ENCODE peak calls at places on chromosomes 16 and 17, in four cellular contexts. B, Y, D and M are unnamed samples.

GRCh38 chr16:57277586-57277985 is 6.9 kb downstream of the PLLP start:
- DNase-seq in Y (no peak), D (peak), B (no peak), M (peak)

GRCh38 chr17:41844971-41845370 is 7.3 kb downstream of the KLHL10 start:
- DNase-seq in Y (no peak), B (no peak), D (no peak), M (no peak)

GRCh38 chr16:81181013-81181720 is 57.3 kb upstream of the BCO1 start:
- DNase-seq in Y (peak), D (peak), B (peak), M (peak)

GRCh38 chr16:63575031-63575430 is 1538.8 kb upstream of the CDH8 start:
- DNase-seq in B (no peak), Y (no peak), D (no peak), M (no peak)

GRCh38 chr16:86836503-86837125 is 258.3 kb downstream of the FOXL1 start:
- DNase-seq in Y (no peak), B (no peak), D (no peak), M (peak)

GRCh38 chr16:66475232-66475631 is 48.1 kb downstream of the BEAN1 start:
- DNase-seq in Y (no peak), D (no peak), B (no peak), M (no peak)

GRCh38 chr16:56246051-56246817 is 54.9 kb downstream of the GNAO1 start:
- DNase-seq in B (no peak), Y (peak), D (peak), M (peak)

GRCh38 chr17:77862890-77863813 is 95.4 kb upstream of the TNRC6C start:
- DNase-seq in D (no peak), B (no peak), Y (no peak), M (no peak)

GRCh38 chr17:36978810-36979584 is 30.2 kb downstream of the AATF start:
- DNase-seq in Y (no peak), D (no peak), B (no peak), M (no peak)

GRCh38 chr16:27813591-27813990 is 249.9 kb downstream of the GSG1L start:
- DNase-seq in Y (no peak), D (no peak), B (no peak), M (no peak)

GRCh38 chr16:66841366-66841765 is 2.8 kb upstream of the CA7 start:
- DNase-seq in D (no peak), B (no peak), Y (no peak), M (no peak)

GRCh38 chr17:77602883-77603640 is 355.4 kb upstream of the TNRC6C start:
- DNase-seq in Y (no peak), D (no peak), B (no peak), M (no peak)

GRCh38 chr16:49148410-49148809 is 133.2 kb downstream of the CBLN1 start:
- DNase-seq in D (no peak), Y (no peak), B (no peak), M (no peak)

GRCh38 chr17:17765359-17765758 is 71.4 kb downstream of the SREBF1 start:
- DNase-seq in D (no peak), B (no peak), Y (no peak), M (no peak)

GRCh38 chr17:17767096-17767470 is 69.7 kb downstream of the SREBF1 start:
- DNase-seq in D (no peak), Y (no peak), B (no peak), M (no peak)

GRCh38 chr17:17767497-17768286 is 69.1 kb downstream of the SREBF1 start:
- DNase-seq in D (no peak), B (no peak), Y (no peak), M (no peak)

GRCh38 chr17:17765921-17766320 is 70.9 kb downstream of the SREBF1 start:
- DNase-seq in D (no peak), Y (no peak), B (no peak), M (no peak)

GRCh38 chr17:17766351-17767095 is 70.3 kb downstream of the SREBF1 start:
- DNase-seq in B (no peak), Y (no peak), D (no peak), M (no peak)
- TF ChIP-seq POLR2A in B (no peak), Y (no peak), D (no peak), M (no peak)

GRCh38 chr16:83769397-83770008 is 38.3 kb upstream of the HSBP1 start:
- DNase-seq in D (no peak), Y (no peak), B (no peak), M (no peak)
- TF ChIP-seq POLR2A in D (no peak), Y (no peak), B (no peak), M (no peak)

GRCh38 chr16:77834600-77834963 is 46.2 kb downstream of the VAT1L start:
- DNase-seq in B (no peak), Y (no peak), D (no peak), M (no peak)

GRCh38 chr16:77835111-77835510 is 46.7 kb downstream of the VAT1L start:
- DNase-seq in D (no peak), B (no peak), Y (no peak), M (no peak)

GRCh38 chr16:77836801-77837200 is 48.4 kb downstream of the VAT1L start:
- DNase-seq in B (no peak), Y (no peak), D (no peak), M (no peak)

GRCh38 chr16:77838597-77839255 is 50.4 kb downstream of the VAT1L start:
- DNase-seq in D (no peak), B (no peak), Y (no peak), M (no peak)

GRCh38 chr16:77833906-77834599 is 45.7 kb downstream of the VAT1L start:
- DNase-seq in B (no peak), Y (no peak), D (no peak), M (peak)
- TF ChIP-seq POLR2A in B (no peak), Y (no peak), D (no peak), M (no peak)

DNA sequence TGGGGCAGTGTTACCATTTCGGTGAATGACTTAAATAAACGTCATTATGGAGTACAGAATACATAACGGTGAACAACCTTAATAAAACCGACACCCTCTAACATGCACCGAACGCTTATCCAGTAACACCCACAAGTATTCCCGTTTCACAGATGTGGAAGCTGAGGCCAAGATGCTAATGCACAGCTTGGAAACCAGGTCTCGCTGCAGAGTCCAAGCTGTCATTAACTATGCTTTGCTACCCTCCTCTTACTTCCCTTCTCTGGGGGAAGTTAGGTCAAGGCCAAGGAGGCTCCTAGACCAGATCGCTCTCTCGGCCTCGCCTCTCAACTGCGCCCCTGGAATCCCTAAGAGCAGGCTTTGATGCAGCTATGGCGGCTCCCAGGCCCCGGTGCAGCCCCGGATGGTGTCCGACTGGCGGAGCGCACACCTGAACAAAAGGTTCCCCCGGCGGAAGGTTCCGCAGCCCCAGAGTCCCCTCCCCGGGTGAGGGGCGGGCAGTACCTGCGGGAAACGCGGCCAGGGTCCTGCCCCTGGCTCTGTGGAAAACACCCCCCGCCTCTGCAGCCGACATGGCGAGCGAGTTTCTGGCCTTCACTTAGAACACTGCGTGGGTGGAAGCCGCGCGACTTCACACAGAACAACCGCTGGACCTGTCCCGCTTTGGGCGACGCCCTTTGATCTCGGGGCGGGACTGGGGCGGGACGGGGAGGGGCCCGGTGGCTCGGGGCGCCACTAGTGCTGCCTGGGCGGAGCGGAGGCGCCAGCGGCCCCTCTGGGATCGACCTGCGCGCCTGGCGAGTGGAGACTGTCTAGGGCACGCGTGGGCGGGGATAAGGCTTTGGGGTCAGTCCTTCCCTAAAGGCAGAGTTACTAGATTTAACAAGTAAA is at the start of gene CPPED1:
- DNase-seq in Y (peak), D (peak), B (peak), M (peak)
- TF ChIP-seq POLR2A in Y (peak), D (peak), B (peak), M (peak)

GRCh38 chr16:89565256-89565505 is 4.7 kb downstream of the RPL13 start:
- DNase-seq in Y (no peak), D (peak), B (no peak), M (no peak)

GRCh38 chr16:89565506-89566372 is 5.3 kb downstream of the RPL13 start:
- DNase-seq in D (peak), B (peak), Y (peak), M (no peak)

GRCh38 chr16:89562939-89563338 is 2.5 kb downstream of the RPL13 start:
- DNase-seq in B (no peak), D (no peak), Y (no peak), M (no peak)

GRCh38 chr16:89563639-89564392 is 3.3 kb downstream of the RPL13 start:
- DNase-seq in D (no peak), Y (no peak), B (no peak), M (no peak)

GRCh38 chr16:89564476-89565255 is 4.2 kb downstream of the RPL13 start:
- DNase-seq in Y (no peak), B (no peak), D (no peak), M (no peak)
- TF ChIP-seq POLR2A in Y (peak), B (no peak), D (peak), M (no peak)

GRCh38 chr17:82250868-82251500 is 22.1 kb downstream of the SLC16A3 start:
- DNase-seq in B (peak), D (no peak), Y (no peak), M (no peak)

GRCh38 chr17:82249896-82250581 is 21.2 kb downstream of the SLC16A3 start:
- DNase-seq in B (peak), D (no peak), Y (no peak), M (no peak)

GRCh38 chr17:82255573-82255972 is 17.9 kb downstream of the CSNK1D start:
- DNase-seq in B (no peak), Y (no peak), D (no peak), M (no peak)

GRCh38 chr17:82252511-82253178 is 20.9 kb downstream of the CSNK1D start:
- DNase-seq in Y (no peak), B (peak), D (no peak), M (no peak)

GRCh38 chr17:82253179-82253544 is 20.3 kb downstream of the CSNK1D start:
- DNase-seq in Y (no peak), D (no peak), B (no peak), M (no peak)
- TF ChIP-seq POLR2A in Y (peak), D (no peak), B (no peak), M (no peak)

DNA sequence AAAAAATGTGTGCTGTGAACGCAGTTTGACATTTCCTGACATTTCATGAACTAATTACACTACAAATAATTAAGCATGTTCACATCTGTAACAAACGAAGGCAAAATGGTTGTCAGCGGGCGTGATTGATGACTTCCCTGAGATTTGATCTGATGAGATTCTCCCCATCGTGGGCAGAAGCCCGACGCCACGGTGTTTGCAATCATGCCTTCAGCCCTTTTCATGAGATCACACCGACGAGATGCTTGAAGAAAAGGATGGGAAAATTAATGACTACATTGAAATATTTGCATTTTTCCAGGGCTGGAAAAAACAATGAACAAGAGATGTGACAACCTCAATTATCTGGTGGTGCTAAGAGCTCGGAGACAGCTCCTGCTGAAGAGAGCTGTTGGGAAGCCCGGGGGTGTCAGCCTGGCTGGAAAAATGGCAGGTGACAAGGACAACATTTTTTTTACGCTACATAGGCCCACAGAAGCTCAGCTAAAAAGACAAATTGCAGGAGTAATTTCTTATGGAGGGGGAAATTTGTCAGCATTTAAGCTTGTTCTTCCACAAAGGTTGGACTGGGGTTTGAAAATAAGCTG is 259.4 kb upstream of the IRX3 start:
- DNase-seq in B (no peak), D (no peak), Y (no peak), M (no peak)
- TF ChIP-seq POLR2A in B (no peak), D (no peak), Y (no peak), M (no peak)

DNA sequence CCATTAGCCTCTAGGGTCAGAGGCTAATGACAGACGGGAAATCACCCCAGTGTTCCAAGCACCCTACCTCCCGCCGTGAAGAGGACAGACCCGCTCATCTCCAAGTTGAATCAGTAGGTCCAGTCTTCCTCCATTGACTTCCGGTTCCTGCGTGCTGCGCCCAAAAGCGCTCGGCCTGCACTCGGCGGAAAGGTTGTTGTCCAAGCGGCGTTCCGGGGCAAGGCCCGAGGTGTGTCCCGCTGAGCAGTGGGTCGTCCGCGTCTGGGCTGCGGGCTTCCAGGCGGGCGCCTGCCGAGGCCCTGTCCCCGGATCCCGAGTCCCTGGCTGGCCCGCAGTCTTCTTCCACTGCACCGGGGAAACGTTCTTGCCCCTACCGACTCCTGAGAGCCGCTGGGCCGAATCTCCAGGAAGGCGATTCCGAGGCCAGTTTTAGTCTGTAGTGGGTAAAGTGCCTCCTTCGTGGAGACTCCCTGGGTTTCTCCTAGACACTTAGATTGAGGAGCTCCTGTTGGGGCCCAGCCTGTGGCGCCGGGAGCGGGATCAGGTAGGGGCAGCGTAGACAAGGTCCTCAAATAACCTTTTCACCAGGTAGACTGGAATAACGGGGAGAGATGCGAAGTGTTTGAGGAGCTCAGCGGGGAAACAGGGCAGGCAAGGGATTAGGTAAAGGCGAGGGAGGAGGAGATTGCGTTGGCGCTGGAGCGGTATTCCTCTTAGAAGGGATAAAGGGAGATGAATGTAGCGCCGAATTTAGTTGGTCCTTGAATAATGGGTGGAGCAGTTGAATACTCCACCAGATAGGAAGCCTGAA is at the start of gene TEFM:
- DNase-seq in Y (peak), B (peak), D (peak), M (peak)
- TF ChIP-seq POLR2A in Y (peak), B (peak), D (peak), M (peak)

GRCh38 chr17:50055426-50056216 is at the start of gene ITGA3:
- DNase-seq in D (peak), Y (peak), B (peak), M (peak)

GRCh38 chr17:50056217-50056960 is 479 bp downstream of the ITGA3 start:
- DNase-seq in D (peak), B (peak), Y (peak), M (no peak)

GRCh38 chr17:50056961-50057330 is 1.0 kb downstream of the ITGA3 start:
- DNase-seq in D (peak), B (no peak), Y (no peak), M (no peak)

GRCh38 chr17:50053654-50053960 is 2.3 kb upstream of the ITGA3 start:
- DNase-seq in D (no peak), Y (no peak), B (no peak), M (no peak)

GRCh38 chr17:50055055-50055425 is 870 bp upstream of the ITGA3 start:
- DNase-seq in Y (no peak), B (no peak), D (peak), M (no peak)
- TF ChIP-seq POLR2A in Y (no peak), B (no peak), D (no peak), M (peak)

DNA sequence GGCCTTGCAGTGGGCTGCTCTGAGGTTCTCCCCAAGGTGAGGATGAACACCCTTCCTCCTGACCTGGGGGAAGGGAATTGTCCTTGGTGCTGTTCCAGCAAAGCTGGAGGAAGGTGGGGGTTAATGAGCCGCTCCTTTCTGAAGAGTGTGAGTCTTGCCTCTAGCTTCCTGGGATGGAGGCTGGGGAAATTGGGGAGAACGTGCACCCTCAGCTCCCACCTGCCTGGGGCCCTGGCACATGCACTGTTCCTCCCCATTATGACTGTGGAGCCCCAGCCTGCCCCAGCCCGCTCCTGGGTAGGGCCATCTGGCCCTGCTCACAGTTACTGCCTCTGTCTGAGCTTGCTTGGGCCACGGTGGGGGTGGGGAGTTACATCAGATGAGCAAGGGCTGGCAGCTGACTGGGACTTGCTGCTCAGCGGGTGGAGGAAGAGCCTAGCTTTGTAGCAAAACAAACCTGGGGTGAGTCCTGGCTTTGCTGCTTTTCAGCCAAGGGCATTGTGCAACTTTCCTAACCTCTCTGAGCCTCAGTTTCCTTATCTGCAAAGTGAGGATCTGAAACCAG is 11.1 kb downstream of the TNS4 start:
- DNase-seq in D (peak), Y (no peak), B (peak), M (no peak)
- TF ChIP-seq POLR2A in D (no peak), Y (no peak), B (no peak), M (no peak)